ENCODE peak calls at places on chromosomes 5 and 9, in six cellular contexts. One of them, this sample, is unnamed. For H3K9me3, the result is how much of the 10 kb centered on the place peaks cover.

GRCh38 chr9:31153250-31153840 is 1231.1 kb upstream of the ACO1 start:
- DNase-seq in PC-9: no peak
- DNase-seq in OCI-LY7: no peak
- DNase-seq in tibial nerve: no peak
- DNase-seq in psoas muscle: no peak
- DNase-seq in PC-3: no peak
- DNase-seq in this sample: no peak

GRCh38 chr9:72131206-72131605 is 18.0 kb upstream of the GDA start:
- DNase-seq in PC-9: no peak
- DNase-seq in OCI-LY7: no peak
- DNase-seq in tibial nerve: no peak
- DNase-seq in psoas muscle: no peak
- DNase-seq in PC-3: no peak
- DNase-seq in this sample: no peak

GRCh38 chr5:171318026-171318425 is 9.0 kb downstream of the TLX3 start:
- DNase-seq in PC-9: no peak
- DNase-seq in OCI-LY7: no peak
- DNase-seq in tibial nerve: no peak
- DNase-seq in psoas muscle: no peak
- DNase-seq in PC-3: no peak
- DNase-seq in this sample: no peak

GRCh38 chr5:103624748-103625147 is 62.2 kb upstream of the NUDT12 start:
- DNase-seq in PC-9: no peak
- DNase-seq in OCI-LY7: no peak
- DNase-seq in tibial nerve: no peak
- DNase-seq in psoas muscle: no peak
- DNase-seq in PC-3: peak
- DNase-seq in this sample: no peak

GRCh38 chr5:52947208-52947607 is 41.9 kb upstream of the ITGA2 start:
- DNase-seq in PC-9: no peak
- DNase-seq in OCI-LY7: no peak
- DNase-seq in tibial nerve: no peak
- DNase-seq in psoas muscle: no peak
- DNase-seq in PC-3: no peak
- DNase-seq in this sample: no peak

GRCh38 chr9:19641046-19641445 is 147.8 kb downstream of the SLC24A2 start:
- DNase-seq in PC-9: no peak
- DNase-seq in OCI-LY7: no peak
- DNase-seq in tibial nerve: no peak
- DNase-seq in psoas muscle: no peak
- DNase-seq in PC-3: peak
- DNase-seq in this sample: no peak

GRCh38 chr5:142079243-142079642 is 29.3 kb upstream of the NDFIP1 start:
- DNase-seq in PC-9: no peak
- DNase-seq in OCI-LY7: no peak
- DNase-seq in tibial nerve: no peak
- DNase-seq in psoas muscle: no peak
- DNase-seq in PC-3: no peak
- DNase-seq in this sample: no peak

GRCh38 chr5:141850183-141850768 is 27.9 kb downstream of the PCDH1 start:
- DNase-seq in PC-9: no peak
- DNase-seq in OCI-LY7: no peak
- DNase-seq in tibial nerve: no peak
- DNase-seq in psoas muscle: no peak
- DNase-seq in PC-3: peak
- DNase-seq in this sample: peak

GRCh38 chr5:54249210-54250028 is 61.0 kb downstream of the ARL15 start:
- DNase-seq in PC-9: no peak
- DNase-seq in OCI-LY7: peak
- DNase-seq in tibial nerve: no peak
- DNase-seq in psoas muscle: no peak
- DNase-seq in PC-3: peak
- DNase-seq in this sample: no peak

GRCh38 chr5:91178461-91178860 is 204.7 kb downstream of the ARRDC3 start:
- DNase-seq in PC-9: no peak
- DNase-seq in OCI-LY7: no peak
- DNase-seq in tibial nerve: no peak
- DNase-seq in psoas muscle: no peak
- DNase-seq in PC-3: no peak
- DNase-seq in this sample: no peak

GRCh38 chr9:87725356-87725899 is 491 bp upstream of the CTSL start:
- DNase-seq in PC-9: no peak
- DNase-seq in OCI-LY7: no peak
- DNase-seq in tibial nerve: no peak
- DNase-seq in psoas muscle: peak
- DNase-seq in PC-3: no peak
- DNase-seq in this sample: no peak

GRCh38 chr9:72193478-72193881 is 44.2 kb downstream of the GDA start:
- DNase-seq in PC-9: no peak
- DNase-seq in OCI-LY7: peak
- DNase-seq in tibial nerve: no peak
- DNase-seq in psoas muscle: no peak
- DNase-seq in PC-3: no peak
- DNase-seq in this sample: no peak

GRCh38 chr9:34983209-34983608 is 6.3 kb upstream of the DNAJB5 start:
- DNase-seq in PC-9: no peak
- DNase-seq in OCI-LY7: peak
- DNase-seq in tibial nerve: no peak
- DNase-seq in psoas muscle: no peak
- DNase-seq in PC-3: no peak
- DNase-seq in this sample: no peak

GRCh38 chr9:37507586-37508134 is 21.9 kb downstream of the POLR1E start:
- DNase-seq in PC-9: no peak
- DNase-seq in OCI-LY7: no peak
- DNase-seq in tibial nerve: no peak
- DNase-seq in psoas muscle: no peak
- DNase-seq in PC-3: no peak
- DNase-seq in this sample: no peak

GRCh38 chr5:138978085-138978484 is 103.0 kb upstream of the LRRTM2 start:
- DNase-seq in PC-9: no peak
- DNase-seq in OCI-LY7: no peak
- DNase-seq in tibial nerve: no peak
- DNase-seq in psoas muscle: no peak
- DNase-seq in PC-3: no peak
- DNase-seq in this sample: no peak

GRCh38 chr5:177195307-177195952 is 61.9 kb downstream of the NSD1 start:
- DNase-seq in PC-9: no peak
- DNase-seq in OCI-LY7: no peak
- DNase-seq in tibial nerve: no peak
- DNase-seq in psoas muscle: no peak
- DNase-seq in PC-3: no peak
- DNase-seq in this sample: no peak

GRCh38 chr5:98771389-98772109 is 1.9 kb upstream of the RGMB start:
- DNase-seq in PC-9: peak
- DNase-seq in OCI-LY7: peak
- DNase-seq in tibial nerve: peak
- DNase-seq in psoas muscle: no peak
- DNase-seq in PC-3: peak
- DNase-seq in this sample: no peak

GRCh38 chr5:108867661-108868060 is 120.0 kb downstream of the FER start:
- DNase-seq in PC-9: no peak
- DNase-seq in OCI-LY7: no peak
- DNase-seq in tibial nerve: no peak
- DNase-seq in psoas muscle: no peak
- DNase-seq in PC-3: no peak
- DNase-seq in this sample: no peak

GRCh38 chr5:1375871-1376850 is 31.3 kb upstream of the CLPTM1L start:
- DNase-seq in PC-9: peak
- DNase-seq in OCI-LY7: no peak
- DNase-seq in tibial nerve: no peak
- DNase-seq in psoas muscle: no peak
- DNase-seq in PC-3: no peak
- DNase-seq in this sample: no peak

GRCh38 chr9:124394596-124394995 is 20.6 kb downstream of the PSMB7 start:
- DNase-seq in PC-9: no peak
- DNase-seq in OCI-LY7: no peak
- DNase-seq in tibial nerve: no peak
- DNase-seq in psoas muscle: no peak
- DNase-seq in PC-3: no peak
- DNase-seq in this sample: no peak

GRCh38 chr5:161685461-161685860 is at the start of gene GABRA6:
- DNase-seq in PC-9: no peak
- DNase-seq in OCI-LY7: no peak
- DNase-seq in tibial nerve: no peak
- DNase-seq in psoas muscle: no peak
- DNase-seq in PC-3: no peak
- DNase-seq in this sample: no peak

GRCh38 chr5:168974081-168974480 is 326.9 kb downstream of the SLIT3 start:
- DNase-seq in PC-9: no peak
- DNase-seq in OCI-LY7: no peak
- DNase-seq in tibial nerve: no peak
- DNase-seq in psoas muscle: no peak
- DNase-seq in PC-3: no peak
- DNase-seq in this sample: no peak

GRCh38 chr5:67144183-67144639 is 52.4 kb downstream of the CD180 start:
- DNase-seq in PC-9: no peak
- DNase-seq in OCI-LY7: no peak
- DNase-seq in tibial nerve: no peak
- DNase-seq in psoas muscle: no peak
- DNase-seq in PC-3: no peak
- DNase-seq in this sample: no peak

GRCh38 chr5:168850683-168851082 is 271.5 kb upstream of the PANK3 start:
- DNase-seq in PC-9: no peak
- DNase-seq in OCI-LY7: no peak
- DNase-seq in tibial nerve: no peak
- DNase-seq in psoas muscle: no peak
- DNase-seq in PC-3: no peak
- DNase-seq in this sample: no peak

GRCh38 chr9:19102181-19102630 is 498 bp downstream of the HAUS6 start:
- DNase-seq in PC-9: no peak
- DNase-seq in OCI-LY7: peak
- DNase-seq in tibial nerve: no peak
- DNase-seq in psoas muscle: peak
- DNase-seq in PC-3: peak
- DNase-seq in this sample: no peak

GRCh38 chr5:167582263-167582662 is 709.2 kb upstream of the WWC1 start:
- DNase-seq in PC-9: no peak
- DNase-seq in OCI-LY7: no peak
- DNase-seq in tibial nerve: no peak
- DNase-seq in psoas muscle: no peak
- DNase-seq in PC-3: peak
- DNase-seq in this sample: no peak

GRCh38 chr5:40027395-40027794 is 602.6 kb upstream of the DAB2 start:
- DNase-seq in PC-9: no peak
- DNase-seq in OCI-LY7: no peak
- DNase-seq in tibial nerve: no peak
- DNase-seq in psoas muscle: no peak
- DNase-seq in PC-3: no peak
- DNase-seq in this sample: no peak

GRCh38 chr5:129951039-129951438 is 46.8 kb downstream of the CHSY3 start:
- DNase-seq in PC-9: no peak
- DNase-seq in OCI-LY7: no peak
- DNase-seq in tibial nerve: no peak
- DNase-seq in psoas muscle: no peak
- DNase-seq in PC-3: no peak
- DNase-seq in this sample: no peak

GRCh38 chr9:131650254-131650653 is 89.6 kb downstream of the RAPGEF1 start:
- DNase-seq in PC-9: peak
- DNase-seq in OCI-LY7: no peak
- DNase-seq in tibial nerve: no peak
- DNase-seq in psoas muscle: peak
- DNase-seq in PC-3: no peak
- DNase-seq in this sample: no peak

GRCh38 chr9:129514497-129514867 is 106.4 kb downstream of the C9orf50 start:
- DNase-seq in PC-9: no peak
- DNase-seq in OCI-LY7: peak
- DNase-seq in tibial nerve: no peak
- DNase-seq in psoas muscle: no peak
- DNase-seq in PC-3: no peak
- DNase-seq in this sample: no peak

GRCh38 chr9:129513856-129514496 is 106.9 kb downstream of the C9orf50 start:
- DNase-seq in PC-9: no peak
- DNase-seq in OCI-LY7: no peak
- DNase-seq in tibial nerve: no peak
- DNase-seq in psoas muscle: no peak
- DNase-seq in PC-3: no peak
- DNase-seq in this sample: no peak

GRCh38 chr9:129513282-129513681 is 107.6 kb downstream of the C9orf50 start:
- DNase-seq in PC-9: no peak
- DNase-seq in OCI-LY7: peak
- DNase-seq in tibial nerve: no peak
- DNase-seq in psoas muscle: no peak
- DNase-seq in PC-3: no peak
- DNase-seq in this sample: no peak

GRCh38 chr9:129517006-129517405 is 103.9 kb downstream of the C9orf50 start:
- DNase-seq in PC-9: no peak
- DNase-seq in OCI-LY7: no peak
- DNase-seq in tibial nerve: no peak
- DNase-seq in psoas muscle: no peak
- DNase-seq in PC-3: no peak
- DNase-seq in this sample: no peak

GRCh38 chr9:129514891-129515290 is 106.0 kb downstream of the C9orf50 start:
- DNase-seq in PC-9: no peak
- DNase-seq in OCI-LY7: no peak
- DNase-seq in tibial nerve: no peak
- DNase-seq in psoas muscle: no peak
- DNase-seq in PC-3: no peak
- DNase-seq in this sample: no peak
- H3K9me3 ChIP-seq in PC-9: under half
- H3K9me3 ChIP-seq in OCI-LY7: under half
- H3K9me3 ChIP-seq in tibial nerve: under half
- H3K9me3 ChIP-seq in psoas muscle: under half
- H3K9me3 ChIP-seq in PC-3: under half
- H3K9me3 ChIP-seq in this sample: under half

GRCh38 chr9:128190013-128190412 is 1.4 kb downstream of the CIZ1 start:
- DNase-seq in PC-9: no peak
- DNase-seq in OCI-LY7: peak
- DNase-seq in tibial nerve: no peak
- DNase-seq in psoas muscle: no peak
- DNase-seq in PC-3: no peak
- DNase-seq in this sample: no peak
- TF ChIP-seq CTCF in PC-9: no peak
- TF ChIP-seq CTCF in OCI-LY7: no peak
- TF ChIP-seq CTCF in tibial nerve: no peak
- TF ChIP-seq CTCF in psoas muscle: no peak
- TF ChIP-seq CTCF in PC-3: no peak
- TF ChIP-seq CTCF in this sample: no peak

DNA sequence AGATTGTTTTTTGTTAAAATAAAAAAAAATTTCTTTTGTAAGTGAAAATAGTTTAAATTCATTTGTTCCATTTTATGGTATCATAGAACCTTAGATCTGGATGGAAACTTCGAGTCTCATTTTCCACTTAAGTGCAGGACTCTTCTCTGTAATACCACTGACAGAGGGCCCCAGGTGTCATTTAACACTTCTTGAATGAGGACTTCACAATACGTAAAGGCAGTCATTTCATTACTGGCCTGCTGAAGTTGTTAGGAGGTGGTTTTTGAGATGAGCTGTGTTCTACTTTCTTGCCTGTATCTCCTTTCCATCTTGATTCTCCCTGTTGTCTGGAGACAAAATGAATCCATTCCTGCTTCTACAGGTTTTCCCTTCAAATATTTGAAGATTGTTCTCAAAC is 455.3 kb downstream of the DMRT2 start:
- DNase-seq in PC-9: no peak
- DNase-seq in OCI-LY7: no peak
- DNase-seq in tibial nerve: no peak
- DNase-seq in psoas muscle: no peak
- DNase-seq in PC-3: no peak
- DNase-seq in this sample: no peak
- H3K9me3 ChIP-seq in PC-9: under half
- H3K9me3 ChIP-seq in OCI-LY7: under half
- H3K9me3 ChIP-seq in tibial nerve: under half
- H3K9me3 ChIP-seq in psoas muscle: under half
- H3K9me3 ChIP-seq in PC-3: under half
- H3K9me3 ChIP-seq in this sample: under half

GRCh38 chr5:140734354-140734753 is 34.1 kb downstream of the ZMAT2 start:
- DNase-seq in PC-9: no peak
- DNase-seq in OCI-LY7: no peak
- DNase-seq in tibial nerve: no peak
- DNase-seq in psoas muscle: no peak
- DNase-seq in PC-3: peak
- DNase-seq in this sample: no peak
- TF ChIP-seq CTCF in PC-9: peak
- TF ChIP-seq CTCF in OCI-LY7: peak
- TF ChIP-seq CTCF in tibial nerve: peak
- TF ChIP-seq CTCF in psoas muscle: peak
- TF ChIP-seq CTCF in PC-3: peak
- TF ChIP-seq CTCF in this sample: peak

This sample was measured in esophagus squamous epithelium.